ENCODE peak calls at places on chromosomes 11 and 22, in four cellular contexts. R is GM12891, Q is HepG2, E is transverse colon. K is an unnamed sample.

GRCh38 chr11:14141676-14142075 is 179.2 kb downstream of the SPON1 start:
- DNase-seq in R (no peak), Q (no peak), E (no peak), K (no peak)

GRCh38 chr11:113351061-113351460 is 36.5 kb upstream of the ANKK1 start:
- DNase-seq in R (no peak), Q (no peak), E (no peak), K (no peak)

GRCh38 chr11:31641477-31642062 is 132.0 kb downstream of the ELP4 start:
- DNase-seq in R (no peak), Q (peak), E (peak), K (peak)

GRCh38 chr11:76811259-76811658 is 28.1 kb downstream of the TSKU start:
- DNase-seq in R (no peak), Q (no peak), E (no peak), K (no peak)

GRCh38 chr11:9039194-9039593 is 35.4 kb upstream of the NRIP3 start:
- DNase-seq in R (peak), Q (no peak), E (no peak), K (peak)

GRCh38 chr11:19073454-19074415 is 13.2 kb upstream of the MRGPRX2 start:
- DNase-seq in R (no peak), Q (no peak), E (no peak), K (peak)

GRCh38 chr11:79242616-79243015 is 198.2 kb downstream of the TENM4 start:
- DNase-seq in R (no peak), Q (no peak), E (no peak), K (no peak)

GRCh38 chr11:91926967-91927366 is 297.7 kb upstream of the FAT3 start:
- DNase-seq in R (no peak), Q (no peak), E (peak), K (peak)

GRCh38 chr22:47987885-47988515 is 1225.5 kb downstream of the TBC1D22A start:
- DNase-seq in R (no peak), Q (no peak), E (no peak), K (no peak)

GRCh38 chr11:95711945-95712221 is 77.7 kb downstream of the FAM76B start:
- DNase-seq in R (no peak), Q (no peak), E (no peak), K (no peak)

GRCh38 chr22:48500481-48501230 is 1327.0 kb downstream of the BRD1 start:
- DNase-seq in R (no peak), Q (no peak), E (no peak), K (no peak)

GRCh38 chr11:8338138-8338537 is 74.5 kb upstream of the LMO1 start:
- DNase-seq in R (peak), Q (peak), E (peak), K (peak)

GRCh38 chr11:17552041-17552355 is 4.9 kb downstream of the OTOG start:
- DNase-seq in R (no peak), Q (no peak), E (no peak), K (no peak)

GRCh38 chr22:27453688-27454087 is 347.9 kb downstream of the MN1 start:
- DNase-seq in R (no peak), Q (no peak), E (no peak), K (no peak)

GRCh38 chr22:31177420-31178162 is 17.6 kb downstream of the RNF185 start:
- DNase-seq in R (no peak), Q (no peak), E (no peak), K (no peak)

GRCh38 chr11:62931501-62932278 is 10.5 kb upstream of the CHRM1 start:
- DNase-seq in R (no peak), Q (no peak), E (no peak), K (no peak)

GRCh38 chr11:40338739-40339138 is 1120.7 kb downstream of the LRRC4C start:
- DNase-seq in R (no peak), Q (no peak), E (no peak), K (no peak)

GRCh38 chr22:20622650-20623339 is 115.4 kb downstream of the MED15 start:
- DNase-seq in R (no peak), Q (no peak), E (no peak), K (no peak)

GRCh38 chr22:35630387-35630793 is 13.3 kb upstream of the MB start:
- DNase-seq in R (no peak), Q (no peak), E (no peak), K (no peak)

GRCh38 chr11:44018127-44018521 is 29.7 kb upstream of the ACCSL start:
- DNase-seq in R (no peak), Q (no peak), E (no peak), K (no peak)

GRCh38 chr11:270451-271208 is 7.6 kb upstream of the NLRP6 start:
- DNase-seq in R (no peak), Q (no peak), E (no peak), K (no peak)

GRCh38 chr11:130151196-130151595 is 8.4 kb upstream of the ST14 start:
- DNase-seq in R (no peak), Q (no peak), E (no peak), K (no peak)

GRCh38 chr11:129528296-129528695 is 152.6 kb downstream of the BARX2 start:
- DNase-seq in R (no peak), Q (no peak), E (no peak), K (no peak)

GRCh38 chr11:92380882-92381281 is 156.3 kb downstream of the FAT3 start:
- DNase-seq in R (no peak), Q (no peak), E (no peak), K (no peak)

GRCh38 chr11:78914503-78914902 is 339.8 kb upstream of the NARS2 start:
- DNase-seq in R (no peak), Q (no peak), E (no peak), K (no peak)

GRCh38 chr22:38868886-38869381 is 3.1 kb downstream of the CBX6 start:
- DNase-seq in R (peak), Q (peak), E (peak), K (peak)

GRCh38 chr22:46969491-46969890 is 207.0 kb downstream of the TBC1D22A start:
- DNase-seq in R (peak), Q (no peak), E (no peak), K (no peak)

GRCh38 chr11:101034076-101034475 is 95.5 kb downstream of the PGR start:
- DNase-seq in R (no peak), Q (no peak), E (no peak), K (peak)

GRCh38 chr11:26753738-26754504 is 32.1 kb upstream of the SLC5A12 start:
- DNase-seq in R (no peak), Q (peak), E (peak), K (peak)

GRCh38 chr11:112871909-112872511 is 89.2 kb upstream of the NCAM1 start:
- DNase-seq in R (no peak), Q (no peak), E (no peak), K (no peak)

GRCh38 chr11:126416542-126417090 is 61.1 kb downstream of the ST3GAL4 start:
- DNase-seq in R (peak), Q (no peak), E (peak), K (peak)

GRCh38 chr11:67268036-67268683 is 1.9 kb downstream of the GRK2 start:
- DNase-seq in R (peak), Q (no peak), E (peak), K (no peak)

GRCh38 chr11:19951558-19952083 is 208.7 kb downstream of the DBX1 start:
- DNase-seq in R (peak), Q (peak), E (no peak), K (no peak)

GRCh38 chr11:133040289-133040893 is 491.9 kb downstream of the OPCML start:
- DNase-seq in R (no peak), Q (no peak), E (no peak), K (no peak)
- TF ChIP-seq POLR2A in R (no peak), Q (no peak), E (no peak), K (no peak)

GRCh38 chr11:123560001-123560400 is 94.4 kb downstream of the SCN3B start:
- DNase-seq in R (no peak), Q (no peak), E (no peak), K (peak)
- TF ChIP-seq POLR2A in R (peak), Q (no peak), E (no peak), K (no peak)

GRCh38 chr22:39967996-39968968 is 8.1 kb downstream of the TMA7B start:
- DNase-seq in R (no peak), Q (no peak), E (no peak), K (no peak)
- TF ChIP-seq POLR2A in R (no peak), Q (no peak), E (no peak), K (no peak)

GRCh38 chr11:69144719-69145365 is 10.9 kb upstream of the SMIM38 start:
- DNase-seq in R (no peak), Q (no peak), E (no peak), K (no peak)
- TF ChIP-seq POLR2A in R (no peak), Q (no peak), E (no peak), K (no peak)

GRCh38 chr11:61752925-61753551 is 602 bp downstream of the MYRF start:
- DNase-seq in R (no peak), Q (no peak), E (no peak), K (no peak)

GRCh38 chr11:61751384-61751783 is 1.1 kb upstream of the MYRF start:
- DNase-seq in R (no peak), Q (peak), E (no peak), K (no peak)

GRCh38 chr11:61750631-61751273 is 1.7 kb upstream of the MYRF start:
- DNase-seq in R (no peak), Q (no peak), E (no peak), K (no peak)

GRCh38 chr11:61753672-61754071 is 1.2 kb downstream of the MYRF start:
- DNase-seq in R (no peak), Q (no peak), E (no peak), K (no peak)

GRCh38 chr11:61752117-61752924 is at the start of gene MYRF:
- DNase-seq in R (peak), Q (no peak), E (peak), K (peak)
- TF ChIP-seq POLR2A in R (no peak), Q (no peak), E (no peak), K (no peak)

DNA sequence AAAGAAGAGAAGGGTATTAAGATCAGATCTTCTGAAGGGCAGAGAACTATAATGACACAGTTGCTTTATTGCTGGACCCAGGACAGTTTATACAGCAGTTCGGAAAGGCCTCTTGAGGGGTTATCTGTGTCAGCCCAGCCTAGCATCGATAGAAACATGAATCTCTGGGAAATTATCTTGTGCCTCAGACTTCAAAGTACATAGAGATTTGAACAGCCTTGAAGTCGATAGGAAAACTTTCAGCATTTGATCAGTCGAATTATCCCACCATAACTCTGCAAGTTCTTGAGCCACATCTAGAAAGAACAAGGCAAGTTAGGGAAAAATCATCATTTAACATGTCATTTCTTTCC is 2.5 kb upstream of the LMO2 start:
- DNase-seq in R (no peak), Q (no peak), E (no peak), K (no peak)
- TF ChIP-seq POLR2A in R (peak), Q (no peak), E (no peak), K (no peak)

GRCh38 chr11:119101759-119102423 is at the start of gene DPAGT1:
- DNase-seq in R (peak), Q (peak), E (peak), K (peak)
- TF ChIP-seq POLR2A in R (no peak), Q (peak), E (no peak), K (no peak)

GRCh38 chr22:43411040-43411919 is 534 bp upstream of the MPPED1 start:
- DNase-seq in R (no peak), Q (no peak), E (no peak), K (no peak)

GRCh38 chr22:43409046-43409445 is 2.8 kb upstream of the MPPED1 start:
- DNase-seq in R (no peak), Q (no peak), E (no peak), K (no peak)

GRCh38 chr22:43407591-43407990 is 4.2 kb upstream of the MPPED1 start:
- DNase-seq in R (no peak), Q (no peak), E (no peak), K (no peak)

GRCh38 chr22:43408009-43408408 is 3.8 kb upstream of the MPPED1 start:
- DNase-seq in R (no peak), Q (peak), E (no peak), K (no peak)

DNA sequence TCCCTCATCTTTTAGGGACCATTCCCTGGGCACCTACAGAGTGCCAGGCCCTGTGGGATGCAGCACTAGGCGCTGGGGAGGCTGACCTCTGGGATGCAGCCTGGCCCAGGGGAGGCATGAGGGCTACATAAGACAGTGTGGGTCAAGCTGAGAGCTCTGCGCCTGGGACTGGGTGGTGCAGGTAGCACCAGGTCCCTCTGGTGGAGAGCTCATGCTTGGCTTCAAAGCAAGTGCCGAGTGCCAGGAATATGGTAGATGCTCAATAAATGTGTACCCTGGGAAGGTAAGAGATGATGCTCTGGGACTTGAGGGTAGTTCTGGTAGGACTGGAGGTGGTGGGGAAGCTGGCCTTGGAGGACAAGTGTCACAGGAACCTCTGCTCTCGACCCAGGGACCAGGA is 2.0 kb upstream of the MPPED1 start:
- DNase-seq in R (no peak), Q (no peak), E (no peak), K (no peak)
- TF ChIP-seq POLR2A in R (no peak), Q (no peak), E (no peak), K (no peak)

DNA sequence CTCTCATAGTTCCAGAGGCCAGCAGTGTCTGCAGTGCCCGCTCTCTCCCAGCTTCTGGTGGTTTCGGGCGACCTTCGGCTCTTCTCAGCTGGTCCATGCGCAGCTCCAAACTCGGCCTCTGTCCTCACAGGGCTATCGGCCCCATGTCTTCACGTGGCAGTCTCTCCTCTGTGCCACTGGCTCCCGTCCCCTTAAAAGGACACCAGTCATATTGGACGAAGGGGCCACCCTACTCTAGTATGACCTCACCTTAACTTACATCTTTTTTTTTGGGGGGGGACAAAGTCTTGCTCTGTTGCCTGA is 13.8 kb downstream of the LTO1 start:
- DNase-seq in R (no peak), Q (no peak), E (no peak), K (no peak)
- TF ChIP-seq POLR2A in R (no peak), Q (no peak), E (no peak), K (no peak)